ENCODE peak calls at places on chromosome 11, in seven cellular contexts. O, U, P, F, E, Z and B are unnamed samples. For H3K4me1, the result is how much of the 10 kb centered on the place peaks cover.

GRCh38 chr11:119756169-119756568 is 27.2 kb upstream of the NECTIN1 start:
- DNase-seq in O (no peak), U (no peak), P (no peak), F (no peak), E (no peak), Z (no peak), B (no peak)

GRCh38 chr11:8352090-8352489 is 88.4 kb upstream of the LMO1 start:
- DNase-seq in O (no peak), U (no peak), P (no peak), F (no peak), E (no peak), Z (no peak), B (no peak)

GRCh38 chr11:119218141-119218878 is 12.2 kb downstream of the CBL start:
- DNase-seq in O (no peak), U (no peak), P (no peak), F (no peak), E (no peak), Z (no peak), B (no peak)

GRCh38 chr11:69000831-69001245 is 12.2 kb downstream of the MRGPRF start:
- DNase-seq in O (peak), U (no peak), P (peak), F (peak), E (no peak), Z (no peak), B (no peak)

GRCh38 chr11:71114124-71114851 is 138.1 kb downstream of the SHANK2 start:
- DNase-seq in O (no peak), U (no peak), P (no peak), F (no peak), E (no peak), Z (no peak), B (no peak)

GRCh38 chr11:6544921-6545850 is 48.1 kb downstream of the DNHD1 start:
- DNase-seq in O (no peak), U (no peak), P (no peak), F (no peak), E (no peak), Z (no peak), B (no peak)

GRCh38 chr11:128687321-128687720 is 6.6 kb upstream of the FLI1 start:
- DNase-seq in O (no peak), U (no peak), P (peak), F (peak), E (no peak), Z (peak), B (no peak)

GRCh38 chr11:130913268-130913667 is 3.0 kb downstream of the SNX19 start:
- DNase-seq in O (no peak), U (no peak), P (no peak), F (no peak), E (no peak), Z (no peak), B (no peak)

DNA sequence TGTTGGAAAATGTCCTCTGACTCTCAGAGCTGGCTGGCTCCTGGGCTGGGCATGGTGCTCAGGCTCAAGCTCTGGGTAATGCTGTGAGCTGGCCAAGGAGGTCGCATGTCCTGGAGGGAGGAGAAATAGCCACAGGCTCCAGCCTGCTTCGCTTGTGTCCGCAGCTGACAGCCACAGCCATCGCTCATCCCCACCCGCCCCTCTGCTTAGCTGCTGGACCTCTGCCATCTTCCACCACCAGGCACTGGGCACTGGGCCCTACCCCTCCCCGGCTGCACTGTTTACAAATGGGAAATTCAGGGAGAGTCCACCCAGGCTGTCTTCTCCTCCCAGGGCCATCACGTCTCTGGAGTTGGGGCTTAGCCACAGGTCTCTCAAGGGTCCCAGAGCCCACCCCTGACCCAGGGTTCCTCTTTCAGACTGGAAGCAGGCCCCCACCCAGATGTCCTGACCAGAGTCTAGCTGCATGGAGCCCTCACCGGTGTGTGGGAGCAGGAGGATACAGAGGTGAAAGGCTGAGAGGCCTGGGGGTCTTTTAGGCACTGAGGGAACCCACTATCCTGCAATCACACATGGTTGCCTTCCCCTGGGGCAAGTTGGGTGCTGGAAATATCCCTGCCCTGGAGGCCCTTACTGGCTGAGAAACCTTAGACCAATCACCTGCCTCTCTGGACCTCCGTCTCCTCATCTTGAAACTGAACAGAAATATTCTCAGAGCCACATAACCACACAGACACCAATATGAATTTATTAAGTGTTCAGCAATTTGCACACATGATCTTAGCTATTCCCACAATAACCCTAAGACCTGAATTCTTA is 62.7 kb downstream of the CD82 start:
- DNase-seq in O (peak), U (no peak), P (peak), F (no peak), E (peak), Z (peak), B (no peak)
- H3K4me1 ChIP-seq in O (under half), U (under half), P (under half), F (under half), E (under half), Z (under half), B (under half)

DNA sequence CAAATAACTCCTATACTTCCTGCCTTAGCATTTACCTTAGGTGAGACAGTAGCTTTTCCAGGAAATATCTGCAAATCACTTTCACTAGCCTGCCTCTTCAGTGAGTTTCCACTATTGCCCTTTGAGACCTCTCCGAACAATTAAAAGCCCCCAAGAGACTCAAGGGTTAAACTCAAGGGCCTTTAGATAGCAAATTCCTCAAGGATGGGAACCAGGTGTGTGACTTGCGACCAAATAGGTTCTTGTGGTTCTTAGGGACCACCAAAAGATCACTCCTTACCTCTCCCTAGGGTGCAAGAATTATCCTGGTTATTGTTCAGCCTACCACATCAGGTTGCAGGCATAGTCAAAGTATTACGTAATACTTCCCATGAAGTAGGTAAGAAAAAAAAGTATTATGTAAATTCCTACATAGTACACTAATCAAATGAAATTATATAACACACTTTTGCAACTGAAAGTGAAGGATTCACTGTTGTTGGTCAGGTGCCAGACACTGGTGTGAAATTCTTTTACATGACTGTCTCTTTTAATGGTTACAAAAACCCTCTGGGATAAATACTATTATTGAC is 1.4 kb upstream of the RDX start:
- DNase-seq in O (no peak), U (no peak), P (no peak), F (no peak), E (no peak), Z (no peak), B (no peak)
- H3K4me3 ChIP-seq in O (no peak), U (no peak), P (no peak), F (no peak), E (no peak), Z (no peak), B (no peak)

DNA sequence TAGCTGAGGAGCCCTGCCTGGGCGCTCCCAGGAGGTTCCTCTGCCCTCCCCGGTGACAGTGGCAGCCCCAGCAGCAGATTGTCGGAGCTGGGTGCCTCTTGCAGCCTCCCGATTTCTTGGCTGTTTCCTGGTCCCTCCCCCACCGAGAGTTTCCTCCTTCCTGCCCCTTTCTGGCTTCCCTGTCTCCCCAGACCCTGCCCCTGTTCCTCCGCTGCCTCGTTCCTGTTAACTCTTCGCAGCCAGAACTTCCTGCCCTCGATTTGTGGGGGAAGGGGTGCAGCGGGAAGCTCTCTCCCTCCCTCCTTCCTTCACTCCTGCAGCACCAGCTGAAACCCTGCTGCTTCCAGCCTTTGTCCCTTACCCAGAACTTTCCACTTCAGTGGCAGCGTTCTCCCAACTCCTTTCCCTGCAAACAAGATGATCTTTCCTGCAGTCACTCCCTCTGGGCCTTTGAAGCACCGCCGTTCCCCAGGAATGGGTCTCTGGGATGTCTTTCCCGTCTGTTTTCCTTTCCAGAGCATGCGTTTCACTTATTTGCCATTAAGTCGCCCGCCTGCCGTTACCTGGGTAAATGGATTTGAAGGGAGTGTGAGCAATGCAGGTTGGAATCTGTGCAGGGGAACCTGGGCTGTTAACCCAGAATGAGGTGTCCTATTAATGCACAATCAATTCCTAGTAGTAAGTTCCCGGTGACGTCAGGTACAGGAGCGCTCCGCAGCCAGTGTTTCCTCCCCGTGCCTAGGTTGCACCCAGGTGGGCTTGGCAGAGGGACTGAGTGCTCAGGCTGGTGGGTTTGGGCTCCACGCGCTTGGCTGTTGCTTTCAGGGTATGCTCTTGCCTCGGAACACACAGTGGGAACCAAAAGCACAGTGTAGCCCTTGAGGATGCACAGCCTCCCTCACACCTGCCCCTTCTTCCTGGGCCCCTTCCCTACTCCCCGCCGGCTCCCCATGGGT is 4.3 kb downstream of the GRK2 start:
- DNase-seq in O (peak), U (no peak), P (peak), F (no peak), E (no peak), Z (peak), B (no peak)
- H3K4me1 ChIP-seq in O (under half), U (half or more), P (half or more), F (under half), E (under half), Z (under half), B (under half)

DNA sequence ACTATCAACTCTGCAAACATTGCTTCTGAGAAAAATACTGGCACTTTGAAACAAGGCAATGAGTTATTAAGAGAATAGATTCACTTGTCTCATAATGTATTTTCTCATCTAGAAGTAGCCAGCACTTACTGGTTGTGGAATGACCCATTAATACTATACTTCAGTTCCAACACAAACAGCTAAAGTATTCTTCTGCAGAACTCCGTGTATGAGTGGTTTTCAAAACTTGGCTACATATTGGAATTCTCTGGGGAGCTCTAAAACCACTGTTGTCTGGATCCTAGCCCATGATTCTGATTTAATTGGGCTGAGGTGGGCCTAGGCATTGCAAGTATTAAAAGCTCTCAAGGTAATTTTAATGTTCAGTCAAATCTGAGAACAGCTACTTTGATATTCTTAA is 1416.4 kb upstream of the RAG2 start:
- DNase-seq in O (no peak), U (no peak), P (no peak), F (no peak), E (no peak), Z (no peak), B (no peak)
- H3K4me3 ChIP-seq in O (no peak), U (no peak), P (no peak), F (no peak), E (no peak), Z (no peak), B (no peak)